ENCODE peak calls at places on chromosomes 7 and 10, in eight cellular contexts. One of them, this sample, is unnamed.

GRCh38 chr7:111145472-111145871 is 54.5 kb downstream of the LRRN3 start:
- DNase-seq in cardiac muscle cell: no peak
- DNase-seq in AG04450: no peak
- DNase-seq in tibial artery: no peak
- DNase-seq in PC-3: no peak
- DNase-seq in bronchial epithelial cell: no peak
- DNase-seq in CD8-positive, alpha-beta T cell: no peak
- DNase-seq in lower lobe of right lung: no peak
- DNase-seq in this sample: no peak

GRCh38 chr7:105816270-105816843 is 60.0 kb downstream of the ATXN7L1 start:
- DNase-seq in cardiac muscle cell: no peak
- DNase-seq in AG04450: no peak
- DNase-seq in tibial artery: no peak
- DNase-seq in PC-3: no peak
- DNase-seq in bronchial epithelial cell: no peak
- DNase-seq in CD8-positive, alpha-beta T cell: no peak
- DNase-seq in lower lobe of right lung: no peak
- DNase-seq in this sample: peak

GRCh38 chr10:110901954-110902819 is 16.8 kb downstream of the BBIP1 start:
- DNase-seq in cardiac muscle cell: no peak
- DNase-seq in AG04450: no peak
- DNase-seq in tibial artery: no peak
- DNase-seq in PC-3: peak
- DNase-seq in bronchial epithelial cell: peak
- DNase-seq in CD8-positive, alpha-beta T cell: no peak
- DNase-seq in lower lobe of right lung: no peak
- DNase-seq in this sample: peak

GRCh38 chr10:22758862-22759261 is 44.5 kb upstream of the PIP4K2A start:
- DNase-seq in cardiac muscle cell: no peak
- DNase-seq in AG04450: no peak
- DNase-seq in tibial artery: no peak
- DNase-seq in PC-3: no peak
- DNase-seq in bronchial epithelial cell: no peak
- DNase-seq in CD8-positive, alpha-beta T cell: no peak
- DNase-seq in lower lobe of right lung: no peak
- DNase-seq in this sample: no peak

GRCh38 chr10:9253121-9253520 is 1198.6 kb downstream of the GATA3 start:
- DNase-seq in cardiac muscle cell: no peak
- DNase-seq in AG04450: no peak
- DNase-seq in tibial artery: no peak
- DNase-seq in PC-3: peak
- DNase-seq in bronchial epithelial cell: peak
- DNase-seq in CD8-positive, alpha-beta T cell: no peak
- DNase-seq in lower lobe of right lung: no peak
- DNase-seq in this sample: peak

GRCh38 chr10:84200537-84201243 is 6.4 kb downstream of the CDHR1 start:
- DNase-seq in cardiac muscle cell: no peak
- DNase-seq in AG04450: no peak
- DNase-seq in tibial artery: no peak
- DNase-seq in PC-3: no peak
- DNase-seq in bronchial epithelial cell: no peak
- DNase-seq in CD8-positive, alpha-beta T cell: no peak
- DNase-seq in lower lobe of right lung: no peak
- DNase-seq in this sample: no peak

GRCh38 chr7:117098457-117098856 is 145.2 kb downstream of the ST7 start:
- DNase-seq in cardiac muscle cell: no peak
- DNase-seq in AG04450: peak
- DNase-seq in tibial artery: no peak
- DNase-seq in PC-3: peak
- DNase-seq in bronchial epithelial cell: peak
- DNase-seq in CD8-positive, alpha-beta T cell: no peak
- DNase-seq in lower lobe of right lung: no peak
- DNase-seq in this sample: peak

GRCh38 chr7:145036592-145037386 is 200.9 kb upstream of the TPK1 start:
- DNase-seq in cardiac muscle cell: peak
- DNase-seq in AG04450: no peak
- DNase-seq in tibial artery: no peak
- DNase-seq in PC-3: peak
- DNase-seq in bronchial epithelial cell: peak
- DNase-seq in CD8-positive, alpha-beta T cell: no peak
- DNase-seq in lower lobe of right lung: no peak
- DNase-seq in this sample: peak

GRCh38 chr7:85041599-85042216 is 145.1 kb downstream of the SEMA3D start:
- DNase-seq in cardiac muscle cell: peak
- DNase-seq in AG04450: peak
- DNase-seq in tibial artery: peak
- DNase-seq in PC-3: peak
- DNase-seq in bronchial epithelial cell: peak
- DNase-seq in CD8-positive, alpha-beta T cell: no peak
- DNase-seq in lower lobe of right lung: peak
- DNase-seq in this sample: peak

GRCh38 chr7:101986335-101986734 is 168.9 kb downstream of the CUX1 start:
- DNase-seq in cardiac muscle cell: peak
- DNase-seq in AG04450: no peak
- DNase-seq in tibial artery: no peak
- DNase-seq in PC-3: no peak
- DNase-seq in bronchial epithelial cell: peak
- DNase-seq in CD8-positive, alpha-beta T cell: no peak
- DNase-seq in lower lobe of right lung: no peak
- DNase-seq in this sample: peak

GRCh38 chr10:132520147-132520811 is 17.3 kb upstream of the INPP5A start:
- DNase-seq in cardiac muscle cell: peak
- DNase-seq in AG04450: no peak
- DNase-seq in tibial artery: peak
- DNase-seq in PC-3: no peak
- DNase-seq in bronchial epithelial cell: no peak
- DNase-seq in CD8-positive, alpha-beta T cell: no peak
- DNase-seq in lower lobe of right lung: peak
- DNase-seq in this sample: no peak

GRCh38 chr7:133854739-133855138 is 272.4 kb upstream of the LRGUK start:
- DNase-seq in cardiac muscle cell: peak
- DNase-seq in AG04450: no peak
- DNase-seq in tibial artery: no peak
- DNase-seq in PC-3: peak
- DNase-seq in bronchial epithelial cell: peak
- DNase-seq in CD8-positive, alpha-beta T cell: no peak
- DNase-seq in lower lobe of right lung: no peak
- DNase-seq in this sample: peak

GRCh38 chr10:23402856-23403255 is 36.0 kb upstream of the OTUD1 start:
- DNase-seq in cardiac muscle cell: no peak
- DNase-seq in AG04450: no peak
- DNase-seq in tibial artery: no peak
- DNase-seq in PC-3: no peak
- DNase-seq in bronchial epithelial cell: no peak
- DNase-seq in CD8-positive, alpha-beta T cell: no peak
- DNase-seq in lower lobe of right lung: no peak
- DNase-seq in this sample: no peak

GRCh38 chr10:23437987-23438546 is 808 bp upstream of the OTUD1 start:
- DNase-seq in cardiac muscle cell: no peak
- DNase-seq in AG04450: no peak
- DNase-seq in tibial artery: no peak
- DNase-seq in PC-3: no peak
- DNase-seq in bronchial epithelial cell: no peak
- DNase-seq in CD8-positive, alpha-beta T cell: no peak
- DNase-seq in lower lobe of right lung: no peak
- DNase-seq in this sample: no peak

GRCh38 chr7:19834566-19834965 is 61.1 kb upstream of the TMEM196 start:
- DNase-seq in cardiac muscle cell: no peak
- DNase-seq in AG04450: no peak
- DNase-seq in tibial artery: no peak
- DNase-seq in PC-3: peak
- DNase-seq in bronchial epithelial cell: peak
- DNase-seq in CD8-positive, alpha-beta T cell: no peak
- DNase-seq in lower lobe of right lung: no peak
- DNase-seq in this sample: peak

GRCh38 chr10:79266543-79267312 is 80.5 kb upstream of the PPIF start:
- DNase-seq in cardiac muscle cell: no peak
- DNase-seq in AG04450: peak
- DNase-seq in tibial artery: peak
- DNase-seq in PC-3: peak
- DNase-seq in bronchial epithelial cell: peak
- DNase-seq in CD8-positive, alpha-beta T cell: no peak
- DNase-seq in lower lobe of right lung: peak
- DNase-seq in this sample: peak
- H3K4me3 ChIP-seq in cardiac muscle cell: no peak
- H3K4me3 ChIP-seq in AG04450: no peak
- H3K4me3 ChIP-seq in tibial artery: peak
- H3K4me3 ChIP-seq in PC-3: no peak
- H3K4me3 ChIP-seq in bronchial epithelial cell: no peak
- H3K4me3 ChIP-seq in CD8-positive, alpha-beta T cell: no peak
- H3K4me3 ChIP-seq in lower lobe of right lung: no peak
- H3K4me3 ChIP-seq in this sample: no peak

GRCh38 chr10:102117391-102118159 is 2.6 kb downstream of the LDB1 start:
- DNase-seq in cardiac muscle cell: peak
- DNase-seq in AG04450: peak
- DNase-seq in tibial artery: peak
- DNase-seq in PC-3: no peak
- DNase-seq in bronchial epithelial cell: peak
- DNase-seq in CD8-positive, alpha-beta T cell: peak
- DNase-seq in lower lobe of right lung: peak
- DNase-seq in this sample: peak
- TF ChIP-seq CTCF in cardiac muscle cell: peak
- TF ChIP-seq CTCF in AG04450: peak
- TF ChIP-seq CTCF in tibial artery: no peak
- TF ChIP-seq CTCF in PC-3: peak
- TF ChIP-seq CTCF in bronchial epithelial cell: peak
- TF ChIP-seq CTCF in CD8-positive, alpha-beta T cell: no peak
- TF ChIP-seq CTCF in lower lobe of right lung: peak
- TF ChIP-seq CTCF in this sample: peak

DNA sequence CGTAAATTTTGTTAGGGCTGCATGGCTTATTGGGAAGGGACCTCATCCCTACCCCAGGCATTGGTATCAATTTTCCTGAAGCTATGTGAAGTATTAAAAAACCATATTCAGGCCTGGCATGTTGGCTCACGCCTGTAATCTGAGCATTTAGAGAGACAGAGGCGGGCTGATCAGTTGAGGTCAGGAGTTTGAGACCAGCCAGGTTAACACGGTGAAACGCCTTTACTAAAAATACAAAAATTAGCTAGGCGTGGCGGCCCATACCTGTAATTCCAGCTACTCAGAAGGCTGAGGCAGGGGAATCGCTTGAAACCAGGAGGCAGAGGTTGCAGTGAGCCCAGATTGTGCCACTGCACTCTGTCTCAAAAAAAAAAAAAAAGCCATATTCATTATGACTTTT is 7.1 kb downstream of the TASOR2 start:
- DNase-seq in cardiac muscle cell: no peak
- DNase-seq in AG04450: no peak
- DNase-seq in tibial artery: no peak
- DNase-seq in PC-3: no peak
- DNase-seq in bronchial epithelial cell: peak
- DNase-seq in CD8-positive, alpha-beta T cell: no peak
- DNase-seq in lower lobe of right lung: no peak
- DNase-seq in this sample: peak
- H3K4me3 ChIP-seq in cardiac muscle cell: peak
- H3K4me3 ChIP-seq in AG04450: no peak
- H3K4me3 ChIP-seq in tibial artery: no peak
- H3K4me3 ChIP-seq in PC-3: no peak
- H3K4me3 ChIP-seq in bronchial epithelial cell: peak
- H3K4me3 ChIP-seq in CD8-positive, alpha-beta T cell: no peak
- H3K4me3 ChIP-seq in lower lobe of right lung: peak
- H3K4me3 ChIP-seq in this sample: peak

GRCh38 chr7:66352071-66352470 is 146.9 kb downstream of the TPST1 start:
- DNase-seq in cardiac muscle cell: no peak
- DNase-seq in AG04450: no peak
- DNase-seq in tibial artery: no peak
- DNase-seq in PC-3: no peak
- DNase-seq in bronchial epithelial cell: peak
- DNase-seq in CD8-positive, alpha-beta T cell: no peak
- DNase-seq in lower lobe of right lung: no peak
- DNase-seq in this sample: peak
- TF ChIP-seq CTCF in cardiac muscle cell: no peak
- TF ChIP-seq CTCF in AG04450: peak
- TF ChIP-seq CTCF in tibial artery: no peak
- TF ChIP-seq CTCF in PC-3: no peak
- TF ChIP-seq CTCF in bronchial epithelial cell: no peak
- TF ChIP-seq CTCF in CD8-positive, alpha-beta T cell: no peak
- TF ChIP-seq CTCF in lower lobe of right lung: no peak
- TF ChIP-seq CTCF in this sample: no peak

GRCh38 chr7:27143022-27143949 is at the start of gene HOXA5:
- DNase-seq in cardiac muscle cell: no peak
- DNase-seq in AG04450: peak
- DNase-seq in tibial artery: peak
- DNase-seq in PC-3: no peak
- DNase-seq in bronchial epithelial cell: peak
- DNase-seq in CD8-positive, alpha-beta T cell: no peak
- DNase-seq in lower lobe of right lung: no peak
- DNase-seq in this sample: peak

GRCh38 chr7:27141591-27142561 is 1.6 kb downstream of the HOXA5 start:
- DNase-seq in cardiac muscle cell: no peak
- DNase-seq in AG04450: no peak
- DNase-seq in tibial artery: peak
- DNase-seq in PC-3: no peak
- DNase-seq in bronchial epithelial cell: no peak
- DNase-seq in CD8-positive, alpha-beta T cell: no peak
- DNase-seq in lower lobe of right lung: no peak
- DNase-seq in this sample: no peak

GRCh38 chr7:27141138-27141537 is 2.3 kb downstream of the HOXA5 start:
- DNase-seq in cardiac muscle cell: no peak
- DNase-seq in AG04450: no peak
- DNase-seq in tibial artery: no peak
- DNase-seq in PC-3: no peak
- DNase-seq in bronchial epithelial cell: no peak
- DNase-seq in CD8-positive, alpha-beta T cell: no peak
- DNase-seq in lower lobe of right lung: no peak
- DNase-seq in this sample: no peak

GRCh38 chr7:27143950-27144798 is 693 bp upstream of the HOXA5 start:
- DNase-seq in cardiac muscle cell: no peak
- DNase-seq in AG04450: no peak
- DNase-seq in tibial artery: no peak
- DNase-seq in PC-3: no peak
- DNase-seq in bronchial epithelial cell: no peak
- DNase-seq in CD8-positive, alpha-beta T cell: no peak
- DNase-seq in lower lobe of right lung: no peak
- DNase-seq in this sample: no peak

DNA sequence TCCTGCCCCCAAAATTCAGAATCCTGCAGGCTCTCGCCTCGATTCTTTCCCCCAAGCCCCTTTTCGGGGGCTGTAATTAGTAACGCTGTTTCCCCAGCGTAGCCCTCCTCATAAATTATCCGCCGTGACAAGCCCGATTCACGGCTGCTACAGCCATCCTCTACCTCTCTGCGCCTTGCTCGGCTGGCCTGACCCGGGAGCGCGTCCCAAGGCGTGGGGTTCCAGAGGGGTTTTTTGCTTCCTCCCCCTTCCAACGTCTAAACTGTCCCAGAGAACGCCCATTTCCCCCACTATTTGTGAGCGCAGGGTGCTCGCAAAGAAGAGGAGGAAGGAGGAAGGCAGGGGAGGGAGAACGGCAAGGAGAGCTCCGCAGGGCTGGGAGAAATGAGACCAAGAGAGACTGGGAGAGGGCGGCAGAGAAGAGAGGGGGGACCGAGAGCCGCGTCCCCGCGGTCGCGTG is 889 bp downstream of the HOXA5 start:
- DNase-seq in cardiac muscle cell: no peak
- DNase-seq in AG04450: no peak
- DNase-seq in tibial artery: peak
- DNase-seq in PC-3: no peak
- DNase-seq in bronchial epithelial cell: no peak
- DNase-seq in CD8-positive, alpha-beta T cell: no peak
- DNase-seq in lower lobe of right lung: no peak
- DNase-seq in this sample: no peak
- H3K4me3 ChIP-seq in cardiac muscle cell: peak
- H3K4me3 ChIP-seq in AG04450: peak
- H3K4me3 ChIP-seq in tibial artery: peak
- H3K4me3 ChIP-seq in PC-3: no peak
- H3K4me3 ChIP-seq in bronchial epithelial cell: no peak
- H3K4me3 ChIP-seq in CD8-positive, alpha-beta T cell: no peak
- H3K4me3 ChIP-seq in lower lobe of right lung: peak
- H3K4me3 ChIP-seq in this sample: peak